ENCODE peak calls at places on chromosomes 16 and 17, in nine cellular contexts. L is uterus, X is breast epithelium, Y is gastrocnemius medialis, H is prostate gland, G is A549, R is stomach, U is tibial nerve, T is heart left ventricle. F is an unnamed sample.

GRCh38 chr17:44587339-44587738 is 30.1 kb downstream of the FZD2 start:
- DNase-seq in X (no peak), Y (no peak), R (peak), H (no peak), L (peak), U (no peak), T (peak), G (peak), F (peak)

GRCh38 chr16:89712476-89712805 is 8.3 kb downstream of the VPS9D1 start:
- DNase-seq in G (no peak), X (no peak), L (no peak), H (no peak), T (no peak), Y (no peak), U (no peak), R (no peak), F (no peak)

GRCh38 chr17:36703860-36704266 is 102.5 kb downstream of the MRM1 start:
- DNase-seq in R (no peak), X (no peak), U (no peak), Y (no peak), T (peak), L (peak), H (peak), G (peak), F (peak)

GRCh38 chr16:53865492-53865863 is 161.5 kb downstream of the FTO start:
- DNase-seq in L (no peak), H (no peak), G (peak), X (no peak), T (no peak), R (no peak), U (no peak), Y (no peak), F (peak)

GRCh38 chr17:9389116-9389515 is 186.5 kb downstream of the STX8 start:
- DNase-seq in G (peak), X (no peak), R (no peak), Y (no peak), T (no peak), H (no peak), U (no peak), L (no peak), F (peak)

GRCh38 chr17:82247856-82248671 is 19.2 kb downstream of the SLC16A3 start:
- DNase-seq in Y (no peak), X (no peak), U (no peak), H (no peak), T (no peak), G (no peak), L (no peak), R (no peak), F (no peak)

GRCh38 chr16:23080329-23080728 is 68.9 kb downstream of the USP31 start:
- DNase-seq in R (no peak), H (no peak), T (no peak), Y (no peak), G (no peak), L (no peak), X (no peak), U (no peak), F (no peak)

GRCh38 chr16:23244122-23244521 is 58.0 kb upstream of the SCNN1B start:
- DNase-seq in X (no peak), T (no peak), R (no peak), U (no peak), L (no peak), H (no peak), Y (no peak), G (no peak), F (no peak)

GRCh38 chr17:70268383-70268782 is 99.1 kb downstream of the KCNJ2 start:
- DNase-seq in L (no peak), T (no peak), H (no peak), Y (no peak), R (no peak), X (no peak), G (no peak), U (no peak), F (no peak)

GRCh38 chr17:75637143-75637538 is 3.9 kb downstream of the SMIM5 start:
- DNase-seq in X (no peak), H (no peak), R (peak), Y (no peak), U (no peak), T (peak), L (peak), G (no peak), F (no peak)

GRCh38 chr17:75636381-75637142 is 3.3 kb downstream of the SMIM5 start:
- DNase-seq in T (peak), X (no peak), H (no peak), Y (peak), L (no peak), U (no peak), R (peak), G (no peak), F (no peak)

GRCh38 chr17:75639327-75639726 is 6.1 kb downstream of the SMIM5 start:
- DNase-seq in T (no peak), L (no peak), H (no peak), G (no peak), U (no peak), X (no peak), R (no peak), Y (no peak), F (no peak)

GRCh38 chr17:75638893-75639292 is 5.7 kb downstream of the SMIM5 start:
- DNase-seq in U (no peak), H (no peak), X (no peak), L (no peak), Y (no peak), G (no peak), R (no peak), T (peak), F (no peak)

DNA sequence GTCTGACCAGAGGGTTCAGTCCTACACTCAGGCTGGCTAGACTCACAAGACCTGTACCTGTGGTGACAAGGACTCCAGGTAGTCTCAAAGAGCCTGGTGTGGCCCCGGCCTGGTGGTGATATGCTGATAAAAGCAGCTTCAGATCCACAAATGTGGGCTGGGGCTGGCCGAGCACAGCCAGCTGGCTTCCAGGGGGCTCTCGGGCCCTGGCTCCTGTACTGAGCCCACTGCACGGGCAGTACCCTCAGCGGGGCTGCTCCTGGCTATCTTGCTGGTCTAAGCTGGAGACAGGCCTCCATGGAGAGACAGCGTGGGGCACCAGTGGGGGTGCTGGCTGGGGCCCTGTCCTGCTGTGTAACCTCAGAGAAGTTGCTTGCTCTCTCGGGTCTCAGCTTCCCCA is 4.3 kb downstream of the SMIM5 start:
- DNase-seq in U (no peak), L (no peak), R (peak), H (no peak), Y (no peak), G (no peak), T (no peak), X (no peak), F (no peak)
- TF ChIP-seq POLR2A in U (no peak), L (no peak), R (no peak), H (no peak), Y (no peak), G (no peak), T (no peak), X (no peak), F (no peak)

DNA sequence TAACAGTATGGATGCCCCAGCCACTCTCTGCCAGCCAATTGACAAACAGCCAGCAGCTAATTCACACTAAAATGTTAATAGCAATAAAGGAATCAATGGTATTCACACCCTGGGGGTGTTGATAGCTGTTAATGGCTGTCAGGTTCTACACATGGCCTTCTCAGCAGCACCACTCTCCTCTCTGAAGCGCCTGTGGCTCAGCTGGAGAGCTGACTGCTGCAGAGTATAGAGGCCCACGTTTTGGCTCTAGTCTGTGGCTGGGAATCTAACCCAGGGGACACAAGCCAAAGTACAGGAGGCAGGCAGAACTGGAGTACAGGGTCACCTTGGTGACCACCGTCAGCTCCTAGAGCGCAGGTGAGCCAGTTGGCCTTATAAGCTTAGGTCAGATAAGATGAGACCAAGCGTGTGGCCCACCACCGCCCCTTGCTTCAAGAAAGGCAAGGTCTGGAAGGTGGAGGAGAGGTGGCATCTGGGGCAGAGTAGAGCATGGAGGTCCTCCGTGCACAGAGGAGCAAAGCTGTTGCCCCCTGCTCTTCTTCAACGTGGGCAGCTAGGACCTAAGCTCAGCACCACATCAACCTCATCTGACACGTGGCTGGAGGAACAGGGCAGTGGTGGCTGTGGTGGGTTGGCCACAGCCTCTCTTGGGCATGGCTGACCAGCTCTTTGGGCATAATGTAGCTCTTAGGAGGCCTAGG is 25.4 kb downstream of the CCR7 start:
- DNase-seq in U (no peak), H (no peak), L (peak), R (no peak), G (no peak), T (peak), X (no peak), Y (no peak), F (no peak)
- H3K27ac ChIP-seq in U (no peak), H (peak), L (peak), R (peak), G (peak), T (peak), X (peak), Y (peak), F (no peak)

GRCh38 chr17:75720656-75721462 is at the start of gene ITGB4:
- DNase-seq in L (peak), G (peak), H (peak), Y (no peak), U (peak), T (no peak), X (peak), R (peak), F (peak)
- TF ChIP-seq POLR2A in L (no peak), G (no peak), H (peak), Y (no peak), U (peak), T (no peak), X (no peak), R (peak), F (no peak)

GRCh38 chr17:4970273-4970672 is 2.7 kb upstream of the SPAG7 start:
- DNase-seq in R (no peak), L (no peak), H (no peak), Y (no peak), G (no peak), U (no peak), X (no peak), T (no peak), F (no peak)
- H3K27ac ChIP-seq in R (peak), L (peak), H (no peak), Y (peak), G (peak), U (no peak), X (peak), T (peak), F (no peak)

GRCh38 chr17:16439867-16440351 is 24.5 kb downstream of the TRPV2 start:
- DNase-seq in U (no peak), Y (no peak), T (no peak), H (no peak), G (no peak), R (no peak), L (no peak), X (no peak), F (peak)
- TF ChIP-seq POLR2A in U (no peak), Y (no peak), T (no peak), H (no peak), G (no peak), R (no peak), L (no peak), X (no peak), F (no peak)

GRCh38 chr16:51151435-51151950 is 423 bp upstream of the SALL1 start:
- DNase-seq in H (no peak), G (no peak), X (no peak), L (peak), T (no peak), U (no peak), R (peak), Y (no peak), F (no peak)

GRCh38 chr16:51149251-51149661 is 1.8 kb downstream of the SALL1 start:
- DNase-seq in Y (no peak), L (no peak), H (no peak), X (no peak), U (no peak), R (no peak), T (no peak), G (no peak), F (no peak)

GRCh38 chr16:51150894-51151320 is at the start of gene SALL1:
- DNase-seq in T (no peak), R (no peak), X (no peak), G (no peak), U (no peak), Y (no peak), H (no peak), L (peak), F (no peak)

GRCh38 chr16:51149721-51150158 is 1.3 kb downstream of the SALL1 start:
- DNase-seq in L (no peak), Y (no peak), G (no peak), H (no peak), U (no peak), T (no peak), R (no peak), X (no peak), F (no peak)

GRCh38 chr16:51150159-51150893 is 744 bp downstream of the SALL1 start:
- DNase-seq in X (no peak), Y (no peak), G (no peak), L (peak), T (no peak), R (no peak), H (no peak), U (no peak), F (no peak)
- H3K27ac ChIP-seq in X (no peak), Y (no peak), G (no peak), L (peak), T (no peak), R (peak), H (peak), U (no peak), F (no peak)

DNA sequence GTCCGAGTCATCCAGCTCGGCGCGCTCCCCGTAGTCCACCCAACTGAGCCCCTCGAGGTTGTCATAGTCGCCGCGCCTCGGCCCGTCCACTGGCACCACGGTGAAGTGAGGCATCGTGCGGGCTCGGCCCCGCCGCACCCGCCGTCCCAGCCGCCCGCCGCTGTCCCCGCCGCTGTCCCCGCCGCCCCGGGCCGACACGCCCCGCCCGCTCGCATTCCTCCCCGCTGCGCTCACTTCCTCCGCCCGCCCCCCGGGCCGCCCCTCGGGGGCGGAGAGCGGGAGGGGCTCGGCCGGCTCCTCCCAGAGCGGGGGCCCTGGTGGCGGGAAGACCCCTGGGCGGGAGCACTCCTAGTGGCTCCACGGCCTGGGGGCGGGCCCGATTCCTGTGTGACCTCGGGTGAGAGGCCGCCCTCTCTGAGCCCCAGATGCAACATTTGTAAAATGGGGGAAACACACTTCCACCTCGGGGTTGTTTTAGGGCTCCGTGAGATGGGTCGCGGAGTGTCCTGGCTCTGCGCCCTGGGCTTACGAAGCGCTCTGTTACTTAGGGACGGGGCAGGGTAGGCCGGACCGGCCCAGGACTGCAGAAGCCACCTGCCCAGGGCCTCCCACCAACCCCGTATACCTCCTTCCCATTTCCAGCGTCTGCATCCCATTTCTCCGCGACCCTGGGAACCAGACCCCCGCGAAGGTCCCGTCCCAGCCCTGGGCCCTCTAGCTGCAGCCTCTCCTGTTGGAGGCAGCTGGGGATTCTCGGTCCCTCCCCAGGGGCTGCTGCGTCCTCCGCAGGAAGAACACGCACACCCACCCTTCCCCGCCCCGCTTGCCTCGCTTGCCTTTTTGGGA is at the start of gene SLC12A4:
- DNase-seq in T (peak), X (peak), H (peak), R (peak), Y (peak), L (peak), U (peak), G (peak), F (peak)
- TF ChIP-seq POLR2A in T (peak), X (no peak), H (peak), R (no peak), Y (peak), L (peak), U (peak), G (peak), F (peak)

GRCh38 chr16:71930993-71931392 is 35.7 kb downstream of the IST1 start:
- DNase-seq in U (no peak), L (no peak), T (no peak), G (no peak), Y (no peak), R (no peak), X (no peak), H (no peak), F (no peak)

GRCh38 chr16:71933913-71934696 is 38.8 kb downstream of the IST1 start:
- DNase-seq in T (no peak), R (no peak), H (no peak), G (no peak), U (no peak), X (no peak), L (no peak), Y (no peak), F (no peak)

GRCh38 chr16:71931599-71931998 is 36.3 kb downstream of the IST1 start:
- DNase-seq in H (no peak), X (no peak), U (no peak), G (no peak), T (no peak), L (no peak), R (no peak), Y (no peak), F (no peak)

GRCh38 chr16:71930013-71930563 is 34.8 kb downstream of the IST1 start:
- DNase-seq in G (no peak), L (no peak), X (no peak), T (no peak), U (no peak), H (no peak), R (no peak), Y (no peak), F (no peak)

GRCh38 chr16:71933017-71933416 is 37.7 kb downstream of the IST1 start:
- DNase-seq in T (no peak), X (no peak), L (no peak), G (no peak), U (no peak), Y (no peak), R (no peak), H (no peak), F (no peak)
- H3K27ac ChIP-seq in T (no peak), X (peak), L (no peak), G (no peak), U (no peak), Y (no peak), R (no peak), H (no peak), F (no peak)

F was measured in endothelial cell of umbilical vein.